ENCODE peak calls at places on chromosomes 11 and 22, in five cellular contexts. One of them, this sample, is unnamed.

GRCh38 chr11:27293500-27294417 is 69.3 kb downstream of the CCDC34 start:
- DNase-seq in A549: no peak
- DNase-seq in IMR-90: peak
- DNase-seq in GM12878: no peak
- DNase-seq in K562: no peak
- DNase-seq in this sample: no peak

GRCh38 chr11:96234866-96235441 is 108.0 kb downstream of the MAML2 start:
- DNase-seq in A549: peak
- DNase-seq in IMR-90: no peak
- DNase-seq in GM12878: no peak
- DNase-seq in K562: no peak
- DNase-seq in this sample: no peak

GRCh38 chr11:34513674-34513995 is at the start of gene ELF5:
- DNase-seq in A549: no peak
- DNase-seq in IMR-90: no peak
- DNase-seq in GM12878: no peak
- DNase-seq in K562: no peak
- DNase-seq in this sample: no peak

GRCh38 chr11:113532697-113533424 is 57.7 kb upstream of the DRD2 start:
- DNase-seq in A549: peak
- DNase-seq in IMR-90: peak
- DNase-seq in GM12878: no peak
- DNase-seq in K562: peak
- DNase-seq in this sample: peak

GRCh38 chr11:121460941-121461514 is 8.3 kb upstream of the SORL1-AS1 start:
- DNase-seq in A549: no peak
- DNase-seq in IMR-90: no peak
- DNase-seq in GM12878: no peak
- DNase-seq in K562: no peak
- DNase-seq in this sample: no peak

GRCh38 chr11:8273281-8273680 is 9.6 kb upstream of the LMO1 start:
- DNase-seq in A549: no peak
- DNase-seq in IMR-90: peak
- DNase-seq in GM12878: no peak
- DNase-seq in K562: no peak
- DNase-seq in this sample: no peak

GRCh38 chr22:23536821-23537345 is 43.2 kb downstream of the IGLL1 start:
- DNase-seq in A549: no peak
- DNase-seq in IMR-90: no peak
- DNase-seq in GM12878: no peak
- DNase-seq in K562: no peak
- DNase-seq in this sample: no peak

GRCh38 chr22:30078320-30079311 is 1.6 kb upstream of the HORMAD2 start:
- DNase-seq in A549: no peak
- DNase-seq in IMR-90: no peak
- DNase-seq in GM12878: peak
- DNase-seq in K562: no peak
- DNase-seq in this sample: no peak

GRCh38 chr11:128658499-128658898 is 35.4 kb upstream of the FLI1 start:
- DNase-seq in A549: no peak
- DNase-seq in IMR-90: no peak
- DNase-seq in GM12878: no peak
- DNase-seq in K562: no peak
- DNase-seq in this sample: no peak

GRCh38 chr11:24289301-24289700 is 207.6 kb upstream of the LUZP2 start:
- DNase-seq in A549: no peak
- DNase-seq in IMR-90: peak
- DNase-seq in GM12878: no peak
- DNase-seq in K562: no peak
- DNase-seq in this sample: no peak

GRCh38 chr11:73931039-73931645 is 19.7 kb upstream of the DNAJB13 start:
- DNase-seq in A549: peak
- DNase-seq in IMR-90: peak
- DNase-seq in GM12878: no peak
- DNase-seq in K562: peak
- DNase-seq in this sample: peak

GRCh38 chr11:108693852-108694251 is 29.0 kb downstream of the DDX10 start:
- DNase-seq in A549: no peak
- DNase-seq in IMR-90: peak
- DNase-seq in GM12878: no peak
- DNase-seq in K562: no peak
- DNase-seq in this sample: no peak

GRCh38 chr11:73929388-73929787 is 21.4 kb upstream of the DNAJB13 start:
- DNase-seq in A549: no peak
- DNase-seq in IMR-90: no peak
- DNase-seq in GM12878: no peak
- DNase-seq in K562: no peak
- DNase-seq in this sample: no peak

GRCh38 chr22:40040927-40041326 is 46.2 kb downstream of the FAM83F start:
- DNase-seq in A549: no peak
- DNase-seq in IMR-90: no peak
- DNase-seq in GM12878: no peak
- DNase-seq in K562: peak
- DNase-seq in this sample: no peak

DNA sequence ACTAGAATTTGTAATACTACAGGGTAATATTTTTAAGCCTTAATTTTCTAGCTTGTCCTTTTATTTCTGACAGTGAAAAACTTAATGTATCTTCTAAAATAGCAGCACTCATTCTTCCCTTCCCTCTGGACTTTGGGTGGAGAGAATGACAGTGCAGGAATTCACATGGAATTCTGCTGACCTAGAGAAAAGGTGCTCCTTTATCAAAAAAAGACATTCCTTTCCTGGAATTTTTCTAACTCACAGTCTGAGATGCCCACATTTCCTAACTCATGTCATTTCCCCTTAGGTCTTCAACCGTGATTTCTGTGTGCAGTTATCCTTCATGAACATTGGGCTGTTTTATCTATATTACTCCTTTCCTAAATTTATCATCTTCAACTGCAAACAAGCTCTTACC is 137.8 kb upstream of the PDGFD start:
- DNase-seq in A549: no peak
- DNase-seq in IMR-90: no peak
- DNase-seq in GM12878: no peak
- DNase-seq in K562: no peak
- DNase-seq in this sample: no peak
- TF ChIP-seq RAD21 in A549: no peak
- TF ChIP-seq RAD21 in IMR-90: no peak
- TF ChIP-seq RAD21 in GM12878: no peak
- TF ChIP-seq RAD21 in K562: no peak
- TF ChIP-seq RAD21 in this sample: no peak

GRCh38 chr11:14148653-14149273 is 186.2 kb downstream of the SPON1 start:
- DNase-seq in A549: peak
- DNase-seq in IMR-90: peak
- DNase-seq in GM12878: no peak
- DNase-seq in K562: peak
- DNase-seq in this sample: peak
- TF ChIP-seq RAD21 in A549: peak
- TF ChIP-seq RAD21 in IMR-90: peak
- TF ChIP-seq RAD21 in GM12878: peak
- TF ChIP-seq RAD21 in K562: peak
- TF ChIP-seq RAD21 in this sample: peak

GRCh38 chr11:59158206-59159068 is 13.5 kb upstream of the DTX4 start:
- DNase-seq in A549: peak
- DNase-seq in IMR-90: peak
- DNase-seq in GM12878: no peak
- DNase-seq in K562: peak
- DNase-seq in this sample: peak
- TF ChIP-seq RAD21 in A549: peak
- TF ChIP-seq RAD21 in IMR-90: peak
- TF ChIP-seq RAD21 in GM12878: peak
- TF ChIP-seq RAD21 in K562: peak
- TF ChIP-seq RAD21 in this sample: peak

GRCh38 chr11:63826471-63827190 is 12.3 kb upstream of the MARK2 start:
- DNase-seq in A549: no peak
- DNase-seq in IMR-90: no peak
- DNase-seq in GM12878: no peak
- DNase-seq in K562: no peak
- DNase-seq in this sample: no peak
- TF ChIP-seq RAD21 in A549: no peak
- TF ChIP-seq RAD21 in IMR-90: no peak
- TF ChIP-seq RAD21 in GM12878: no peak
- TF ChIP-seq RAD21 in K562: no peak
- TF ChIP-seq RAD21 in this sample: no peak

DNA sequence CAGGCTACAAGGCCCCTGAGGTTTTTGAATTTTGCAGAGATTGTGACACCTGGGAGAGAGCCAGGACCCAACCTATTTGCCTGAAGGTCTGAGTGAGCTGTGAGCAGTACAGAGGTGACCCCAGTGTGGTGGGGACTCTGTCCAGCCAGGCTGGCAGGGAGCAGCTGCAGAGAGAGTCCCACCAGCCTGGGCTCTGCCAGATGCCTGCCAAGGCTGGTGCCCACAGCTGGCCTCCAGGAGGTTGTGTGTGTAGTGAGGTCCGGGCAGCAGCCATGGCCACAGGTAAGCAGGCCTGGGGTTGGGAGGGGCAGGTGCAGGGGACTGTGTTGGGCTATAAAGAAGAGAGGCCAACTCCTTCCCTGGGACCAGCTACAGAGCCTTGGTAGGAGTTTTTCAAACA is 144.8 kb downstream of the CRYBB2 start:
- DNase-seq in A549: no peak
- DNase-seq in IMR-90: no peak
- DNase-seq in GM12878: no peak
- DNase-seq in K562: no peak
- DNase-seq in this sample: no peak
- TF ChIP-seq RAD21 in A549: no peak
- TF ChIP-seq RAD21 in IMR-90: no peak
- TF ChIP-seq RAD21 in GM12878: no peak
- TF ChIP-seq RAD21 in K562: no peak
- TF ChIP-seq RAD21 in this sample: no peak

DNA sequence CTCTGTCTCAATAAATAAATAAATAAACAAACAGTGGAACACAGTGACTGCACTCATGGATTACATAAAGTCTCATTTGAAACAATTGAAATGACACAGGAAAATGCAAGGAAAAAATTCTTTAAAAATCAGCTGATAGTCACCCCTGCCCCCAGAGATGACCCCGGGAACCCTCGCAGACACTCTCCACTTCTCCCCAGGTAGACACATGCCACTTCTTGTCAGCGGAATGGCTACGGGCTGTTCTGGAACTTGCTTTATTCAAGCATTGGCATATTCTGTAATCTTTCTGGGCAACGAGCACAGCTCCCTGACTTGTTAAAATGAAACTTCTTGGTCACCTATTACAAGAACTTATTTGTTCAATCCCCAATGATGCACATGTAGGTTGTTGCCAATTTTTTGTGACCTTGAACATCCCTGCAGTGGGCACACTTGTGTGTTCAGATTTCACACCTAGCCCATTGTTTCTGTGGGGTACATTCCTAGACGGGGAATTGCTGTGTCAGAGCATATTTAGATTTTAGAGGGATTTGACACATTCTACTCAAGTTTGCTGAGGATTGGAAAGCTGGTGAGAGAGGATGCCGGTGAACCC is 32.8 kb downstream of the MYEOV start:
- DNase-seq in A549: no peak
- DNase-seq in IMR-90: no peak
- DNase-seq in GM12878: no peak
- DNase-seq in K562: no peak
- DNase-seq in this sample: no peak
- TF ChIP-seq RAD21 in A549: no peak
- TF ChIP-seq RAD21 in IMR-90: no peak
- TF ChIP-seq RAD21 in GM12878: no peak
- TF ChIP-seq RAD21 in K562: no peak
- TF ChIP-seq RAD21 in this sample: no peak

GRCh38 chr11:66595245-66595904 is 2.4 kb downstream of the CCS start:
- DNase-seq in A549: no peak
- DNase-seq in IMR-90: peak
- DNase-seq in GM12878: peak
- DNase-seq in K562: peak
- DNase-seq in this sample: no peak

GRCh38 chr11:66591175-66591574 is 1.7 kb downstream of the CCDC87 start:
- DNase-seq in A549: no peak
- DNase-seq in IMR-90: no peak
- DNase-seq in GM12878: no peak
- DNase-seq in K562: no peak
- DNase-seq in this sample: no peak

GRCh38 chr11:66592457-66593302 is at the start of the genes CCDC87 and CCS:
- DNase-seq in A549: peak
- DNase-seq in IMR-90: peak
- DNase-seq in GM12878: peak
- DNase-seq in K562: peak
- DNase-seq in this sample: peak

GRCh38 chr11:66593650-66594049 is 665 bp downstream of the CCS start:
- DNase-seq in A549: no peak
- DNase-seq in IMR-90: no peak
- DNase-seq in GM12878: no peak
- DNase-seq in K562: no peak
- DNase-seq in this sample: no peak

DNA sequence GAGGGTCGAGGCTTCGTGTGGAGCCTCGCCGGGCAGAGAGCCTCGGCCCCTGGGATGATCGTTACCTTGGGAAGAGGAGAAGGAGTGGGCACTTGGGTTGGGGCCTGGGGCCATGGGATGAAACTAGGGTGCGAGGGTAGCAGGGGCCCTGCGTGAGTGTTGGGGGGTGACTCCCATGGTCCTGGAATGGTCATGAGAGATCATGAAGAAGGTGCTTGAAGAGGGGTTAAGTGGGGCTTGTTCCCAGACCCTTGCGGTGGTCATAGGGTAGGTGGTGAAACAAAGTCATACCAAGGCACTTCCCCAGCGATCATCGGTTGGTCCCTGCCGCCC is 284 bp downstream of the CCS start:
- DNase-seq in A549: no peak
- DNase-seq in IMR-90: no peak
- DNase-seq in GM12878: no peak
- DNase-seq in K562: no peak
- DNase-seq in this sample: no peak
- TF ChIP-seq RAD21 in A549: no peak
- TF ChIP-seq RAD21 in IMR-90: no peak
- TF ChIP-seq RAD21 in GM12878: no peak
- TF ChIP-seq RAD21 in K562: no peak
- TF ChIP-seq RAD21 in this sample: no peak

GRCh38 chr22:47161631-47162030 is 399.2 kb downstream of the TBC1D22A start:
- DNase-seq in A549: no peak
- DNase-seq in IMR-90: no peak
- DNase-seq in GM12878: no peak
- DNase-seq in K562: no peak
- DNase-seq in this sample: no peak
- TF ChIP-seq RAD21 in A549: no peak
- TF ChIP-seq RAD21 in IMR-90: no peak
- TF ChIP-seq RAD21 in GM12878: no peak
- TF ChIP-seq RAD21 in K562: no peak
- TF ChIP-seq RAD21 in this sample: no peak

DNA sequence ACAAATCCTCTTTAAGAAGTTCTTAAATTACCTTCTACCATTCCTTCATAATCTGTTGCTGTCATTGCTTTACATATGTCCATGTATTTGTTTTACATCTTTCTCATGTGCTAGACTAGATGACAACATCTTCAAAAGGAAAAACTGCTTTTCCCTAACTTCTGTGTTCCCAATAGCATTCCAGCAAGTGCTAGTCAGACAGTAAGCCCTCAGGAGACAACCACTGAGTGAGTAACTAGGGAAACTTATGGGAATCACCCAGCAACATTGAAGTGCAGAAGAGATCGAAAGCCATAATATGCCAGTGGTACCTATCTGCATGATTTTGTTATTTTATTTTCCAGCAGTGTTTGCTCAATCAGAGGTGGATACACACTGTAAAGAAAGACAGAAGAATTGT is 889.7 kb upstream of the API5 start:
- DNase-seq in A549: no peak
- DNase-seq in IMR-90: no peak
- DNase-seq in GM12878: no peak
- DNase-seq in K562: no peak
- DNase-seq in this sample: no peak
- TF ChIP-seq RAD21 in A549: no peak
- TF ChIP-seq RAD21 in IMR-90: no peak
- TF ChIP-seq RAD21 in GM12878: no peak
- TF ChIP-seq RAD21 in K562: no peak
- TF ChIP-seq RAD21 in this sample: no peak